ENCODE peak calls at places on chromosome X, in four cellular contexts. One of them, this sample, is unnamed.

GRCh38 chrX:31092970-31093638 is 21.3 kb upstream of the FTHL17 start:
- DNase-seq in A172: no peak
- DNase-seq in activated T-cell treated with anti-CD3 and anti-CD28 coated beads, Interleukin-2, amount 50 U/mL, for 4 hours: no peak
- DNase-seq in stromal cell of bone marrow: no peak
- DNase-seq in this sample: no peak

GRCh38 chrX:110992611-110993010 is 103.4 kb upstream of the PAK3 start:
- DNase-seq in A172: peak; percentile 0
- DNase-seq in activated T-cell treated with anti-CD3 and anti-CD28 coated beads, Interleukin-2, amount 50 U/mL, for 4 hours: no peak
- DNase-seq in stromal cell of bone marrow: peak; percentile 4
- DNase-seq in this sample: no peak

GRCh38 chrX:11765449-11765848 is 7.4 kb downstream of the MSL3 start:
- DNase-seq in A172: no peak
- DNase-seq in activated T-cell treated with anti-CD3 and anti-CD28 coated beads, Interleukin-2, amount 50 U/mL, for 4 hours: no peak
- DNase-seq in stromal cell of bone marrow: no peak
- DNase-seq in this sample: no peak

GRCh38 chrX:20519077-20519617 is 252.4 kb upstream of the RPS6KA3 start:
- DNase-seq in A172: peak; percentile 14
- DNase-seq in activated T-cell treated with anti-CD3 and anti-CD28 coated beads, Interleukin-2, amount 50 U/mL, for 4 hours: no peak
- DNase-seq in stromal cell of bone marrow: no peak
- DNase-seq in this sample: no peak

GRCh38 chrX:23883737-23884354 is 23.9 kb downstream of the APOO start:
- DNase-seq in A172: peak; percentile 94
- DNase-seq in activated T-cell treated with anti-CD3 and anti-CD28 coated beads, Interleukin-2, amount 50 U/mL, for 4 hours: no peak
- DNase-seq in stromal cell of bone marrow: peak; percentile 64
- DNase-seq in this sample: peak; percentile 65

GRCh38 chrX:133414399-133415275 is 652 bp downstream of the GPC4 start:
- DNase-seq in A172: no peak
- DNase-seq in activated T-cell treated with anti-CD3 and anti-CD28 coated beads, Interleukin-2, amount 50 U/mL, for 4 hours: no peak
- DNase-seq in stromal cell of bone marrow: no peak
- DNase-seq in this sample: no peak

GRCh38 chrX:72666451-72666850 is 47.7 kb downstream of the PHKA1 start:
- DNase-seq in A172: no peak
- DNase-seq in activated T-cell treated with anti-CD3 and anti-CD28 coated beads, Interleukin-2, amount 50 U/mL, for 4 hours: no peak
- DNase-seq in stromal cell of bone marrow: no peak
- DNase-seq in this sample: no peak

GRCh38 chrX:101550825-101551767 is 749 bp downstream of the ARMCX1 start:
- DNase-seq in A172: peak; percentile 0
- DNase-seq in activated T-cell treated with anti-CD3 and anti-CD28 coated beads, Interleukin-2, amount 50 U/mL, for 4 hours: no peak
- DNase-seq in stromal cell of bone marrow: peak; percentile 28
- DNase-seq in this sample: peak; percentile 17

GRCh38 chrX:117063224-117063623 is 600.4 kb upstream of the CT83 start:
- DNase-seq in A172: no peak
- DNase-seq in activated T-cell treated with anti-CD3 and anti-CD28 coated beads, Interleukin-2, amount 50 U/mL, for 4 hours: no peak
- DNase-seq in stromal cell of bone marrow: no peak
- DNase-seq in this sample: no peak

This sample was measured in GM04504.